ENCODE peak calls at places on chromosomes 5 and 9, in four cellular contexts. One of them, this sample, is unnamed.
A peak's percentile ranks its signal among the peaks of the same experiment; 100 is the strongest.

GRCh38 chr5:147453901-147454814 is 55.7 kb downstream of the DPYSL3 start:
- DNase-seq in SK-N-SH: peak; percentile 96
- DNase-seq in GM12878: no peak
- DNase-seq in HepG2: peak; percentile 52
- DNase-seq in this sample: peak; percentile 69

GRCh38 chr9:33311953-33312352 is 21.6 kb downstream of the NFX1 start:
- DNase-seq in HepG2: no peak
- DNase-seq in GM12878: no peak
- DNase-seq in SK-N-SH: no peak
- DNase-seq in this sample: no peak

GRCh38 chr9:95266649-95267048 is 50.9 kb downstream of the FANCC start:
- DNase-seq in GM12878: peak; percentile 21
- DNase-seq in SK-N-SH: no peak
- DNase-seq in HepG2: no peak
- DNase-seq in this sample: no peak

GRCh38 chr9:24961787-24962186 is 416.1 kb upstream of the IZUMO3 start:
- DNase-seq in GM12878: no peak
- DNase-seq in HepG2: no peak
- DNase-seq in SK-N-SH: no peak
- DNase-seq in this sample: no peak

GRCh38 chr9:36358486-36358885 is 41.6 kb downstream of the RNF38 start:
- DNase-seq in SK-N-SH: no peak
- DNase-seq in GM12878: no peak
- DNase-seq in HepG2: no peak
- DNase-seq in this sample: no peak

GRCh38 chr9:71820516-71820915 is 52.2 kb upstream of the CEMIP2 start:
- DNase-seq in SK-N-SH: no peak
- DNase-seq in GM12878: no peak
- DNase-seq in HepG2: no peak
- DNase-seq in this sample: no peak

GRCh38 chr5:128536861-128537305 is 1.2 kb downstream of the FBN2 start:
- DNase-seq in HepG2: no peak
- DNase-seq in GM12878: no peak
- DNase-seq in SK-N-SH: peak; percentile 6
- DNase-seq in this sample: no peak

GRCh38 chr9:130713286-130713975 is 19.9 kb downstream of the EXOSC2 start:
- DNase-seq in GM12878: no peak
- DNase-seq in SK-N-SH: no peak
- DNase-seq in HepG2: no peak
- DNase-seq in this sample: no peak

GRCh38 chr9:2093920-2094597 is 78.9 kb downstream of the SMARCA2 start:
- DNase-seq in SK-N-SH: no peak
- DNase-seq in HepG2: no peak
- DNase-seq in GM12878: no peak
- DNase-seq in this sample: no peak

GRCh38 chr5:23139338-23140171 is 286.4 kb upstream of the CDH12 start:
- DNase-seq in HepG2: peak; percentile 3
- DNase-seq in GM12878: no peak
- DNase-seq in SK-N-SH: peak; percentile 3
- DNase-seq in this sample: no peak

GRCh38 chr5:33766023-33766422 is 125.8 kb downstream of the ADAMTS12 start:
- DNase-seq in GM12878: no peak
- DNase-seq in SK-N-SH: no peak
- DNase-seq in HepG2: no peak
- DNase-seq in this sample: no peak

GRCh38 chr9:137108608-137109249 is 5.8 kb downstream of the DPP7 start:
- DNase-seq in SK-N-SH: no peak
- DNase-seq in GM12878: no peak
- DNase-seq in HepG2: no peak
- DNase-seq in this sample: peak; percentile 32

GRCh38 chr5:72747826-72748225 is 68.6 kb upstream of the TNPO1 start:
- DNase-seq in GM12878: no peak
- DNase-seq in SK-N-SH: no peak
- DNase-seq in HepG2: no peak
- DNase-seq in this sample: no peak

GRCh38 chr9:136190656-136191548 is 14.0 kb downstream of the LHX3 start:
- DNase-seq in HepG2: no peak
- DNase-seq in GM12878: no peak
- DNase-seq in SK-N-SH: no peak
- DNase-seq in this sample: no peak

GRCh38 chr9:106883030-106883429 is 20.1 kb downstream of the ZNF462 start:
- DNase-seq in HepG2: no peak
- DNase-seq in GM12878: no peak
- DNase-seq in SK-N-SH: no peak
- DNase-seq in this sample: no peak

GRCh38 chr9:80074439-80074838 is 502.7 kb downstream of the TLE4 start:
- DNase-seq in GM12878: no peak
- DNase-seq in HepG2: no peak
- DNase-seq in SK-N-SH: no peak
- DNase-seq in this sample: no peak

GRCh38 chr9:136876476-136876875 is 9.8 kb upstream of the TRAF2 start:
- DNase-seq in HepG2: no peak
- DNase-seq in GM12878: no peak
- DNase-seq in SK-N-SH: no peak
- DNase-seq in this sample: no peak

GRCh38 chr9:124078641-124079040 is 67.1 kb downstream of the LHX2 start:
- DNase-seq in SK-N-SH: no peak
- DNase-seq in GM12878: no peak
- DNase-seq in HepG2: peak; percentile 75
- DNase-seq in this sample: no peak

GRCh38 chr5:146805099-146805498 is 73.5 kb downstream of the PPP2R2B start:
- DNase-seq in GM12878: no peak
- DNase-seq in HepG2: no peak
- DNase-seq in SK-N-SH: no peak
- DNase-seq in this sample: no peak

GRCh38 chr9:35164711-35165110 is 2.9 kb downstream of the UNC13B start:
- DNase-seq in GM12878: no peak
- DNase-seq in HepG2: no peak
- DNase-seq in SK-N-SH: no peak
- DNase-seq in this sample: no peak

GRCh38 chr9:83964973-83965349 is 15.1 kb downstream of the HNRNPK start:
- DNase-seq in SK-N-SH: no peak
- DNase-seq in HepG2: no peak
- DNase-seq in GM12878: no peak
- DNase-seq in this sample: no peak

GRCh38 chr5:73338201-73339126 is 110.1 kb downstream of the FOXD1 start:
- DNase-seq in HepG2: peak; percentile 3
- DNase-seq in SK-N-SH: no peak
- DNase-seq in GM12878: no peak
- DNase-seq in this sample: no peak

GRCh38 chr5:108793207-108793606 is 45.5 kb downstream of the FER start:
- DNase-seq in HepG2: no peak
- DNase-seq in SK-N-SH: no peak
- DNase-seq in GM12878: no peak
- DNase-seq in this sample: no peak

GRCh38 chr5:58922392-58923171 is 339.7 kb downstream of the RAB3C start:
- DNase-seq in HepG2: no peak
- DNase-seq in SK-N-SH: no peak
- DNase-seq in GM12878: no peak
- DNase-seq in this sample: no peak

GRCh38 chr5:171855265-171855664 is 69.6 kb downstream of the SMIM23 start:
- DNase-seq in HepG2: no peak
- DNase-seq in GM12878: no peak
- DNase-seq in SK-N-SH: no peak
- DNase-seq in this sample: no peak

GRCh38 chr5:171855798-171856772 is 70.5 kb downstream of the SMIM23 start:
- DNase-seq in HepG2: no peak
- DNase-seq in SK-N-SH: no peak
- DNase-seq in GM12878: no peak
- DNase-seq in this sample: no peak

GRCh38 chr5:171858303-171858702 is 72.7 kb downstream of the SMIM23 start:
- DNase-seq in GM12878: no peak
- DNase-seq in SK-N-SH: peak; percentile 40
- DNase-seq in HepG2: peak; percentile 19
- DNase-seq in this sample: peak; percentile 17

GRCh38 chr5:171861383-171861782 is 75.8 kb downstream of the SMIM23 start:
- DNase-seq in HepG2: no peak
- DNase-seq in GM12878: no peak
- DNase-seq in SK-N-SH: no peak
- DNase-seq in this sample: no peak

DNA sequence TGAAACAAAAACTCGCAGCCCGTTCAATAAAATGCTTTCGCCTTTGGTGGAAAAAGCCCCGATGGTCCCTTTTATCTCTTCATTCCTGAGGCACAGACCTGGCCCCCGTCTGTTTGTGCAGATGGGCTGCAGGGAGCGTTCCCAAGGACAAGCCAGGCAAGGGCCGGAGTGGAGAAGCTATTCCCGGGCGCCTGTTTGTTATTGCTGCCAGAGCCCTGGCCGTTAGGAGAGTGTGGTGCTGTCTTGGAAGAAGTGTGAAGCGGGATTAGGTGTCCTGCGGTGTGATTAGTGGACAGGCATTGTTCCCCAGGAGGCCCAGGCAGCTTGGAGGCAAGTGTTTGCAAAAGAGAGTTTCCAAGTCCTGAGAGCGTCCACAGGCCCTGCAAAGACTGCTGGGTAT is 71.9 kb downstream of the SMIM23 start:
- DNase-seq in SK-N-SH: no peak
- DNase-seq in HepG2: no peak
- DNase-seq in GM12878: no peak
- DNase-seq in this sample: no peak
- TF ChIP-seq RFX5 in SK-N-SH: no peak
- TF ChIP-seq RFX5 in HepG2: no peak
- TF ChIP-seq RFX5 in GM12878: no peak
- TF ChIP-seq RFX5 in this sample: no peak

GRCh38 chr5:80211292-80211691 is 44.6 kb downstream of the SERINC5 start:
- DNase-seq in GM12878: no peak
- DNase-seq in SK-N-SH: no peak
- DNase-seq in HepG2: no peak
- DNase-seq in this sample: no peak

GRCh38 chr5:80207832-80208231 is 48.0 kb downstream of the SERINC5 start:
- DNase-seq in SK-N-SH: no peak
- DNase-seq in GM12878: no peak
- DNase-seq in HepG2: no peak
- DNase-seq in this sample: no peak

GRCh38 chr5:80208337-80208736 is 47.5 kb downstream of the SERINC5 start:
- DNase-seq in GM12878: no peak
- DNase-seq in SK-N-SH: no peak
- DNase-seq in HepG2: no peak
- DNase-seq in this sample: no peak

GRCh38 chr5:80212171-80212667 is 43.6 kb downstream of the SERINC5 start:
- DNase-seq in SK-N-SH: no peak
- DNase-seq in GM12878: no peak
- DNase-seq in HepG2: no peak
- DNase-seq in this sample: no peak

DNA sequence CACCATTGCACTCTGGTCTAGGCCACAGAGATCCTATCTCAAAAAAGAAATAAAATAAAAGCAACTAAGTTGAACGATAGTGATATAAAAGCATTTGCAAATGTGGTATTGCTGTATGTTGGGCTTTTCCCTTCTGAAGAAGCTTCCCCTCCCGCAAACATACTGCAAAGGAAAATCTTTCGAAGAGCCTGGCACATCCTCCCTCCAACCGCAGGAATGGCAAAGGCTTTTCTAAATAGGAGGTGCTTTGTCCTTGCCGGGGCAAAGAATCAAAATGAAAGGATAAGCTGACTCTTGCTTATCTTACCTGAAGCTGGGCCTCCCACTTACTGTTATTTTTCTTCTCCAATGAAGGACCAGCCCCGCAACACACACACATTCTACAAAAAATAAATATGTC is 45.8 kb downstream of the SERINC5 start:
- DNase-seq in HepG2: no peak
- DNase-seq in SK-N-SH: no peak
- DNase-seq in GM12878: no peak
- DNase-seq in this sample: no peak
- H3K9me3 ChIP-seq in HepG2: no peaks in the 10 kb centered on the region
- H3K9me3 ChIP-seq in SK-N-SH: no peaks in the 10 kb centered on the region
- H3K9me3 ChIP-seq in GM12878: no peaks in the 10 kb centered on the region
- H3K9me3 ChIP-seq in this sample: no peaks in the 10 kb centered on the region

DNA sequence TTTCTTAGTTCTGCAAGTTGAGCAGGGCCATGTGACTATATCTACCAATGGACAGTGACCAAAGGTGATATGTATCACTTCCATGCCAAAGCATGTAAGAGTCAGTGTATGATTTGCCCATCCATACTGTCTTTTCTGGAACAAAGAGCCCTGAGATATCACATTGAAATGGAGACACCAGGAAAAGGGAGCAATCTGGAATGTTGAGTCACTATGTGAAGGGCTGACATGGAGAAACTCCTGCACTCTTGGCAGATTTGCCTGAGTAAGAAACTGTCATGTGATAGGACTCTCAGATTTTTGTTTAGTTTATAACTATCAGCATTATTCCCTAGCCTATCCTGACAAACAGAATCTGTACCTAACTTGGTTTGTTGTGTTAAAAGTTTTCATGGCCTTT is 29.8 kb upstream of the TMEM161B start:
- DNase-seq in GM12878: no peak
- DNase-seq in SK-N-SH: no peak
- DNase-seq in HepG2: no peak
- DNase-seq in this sample: no peak
- TF ChIP-seq FOXM1 in GM12878: no peak
- TF ChIP-seq FOXM1 in SK-N-SH: no peak
- TF ChIP-seq FOXM1 in HepG2: no peak
- TF ChIP-seq FOXM1 in this sample: no peak

GRCh38 chr5:604391-604831 is 7.7 kb upstream of the CEP72 start:
- DNase-seq in GM12878: no peak
- DNase-seq in HepG2: no peak
- DNase-seq in SK-N-SH: no peak
- DNase-seq in this sample: no peak

GRCh38 chr5:606526-607399 is 5.4 kb upstream of the CEP72 start:
- DNase-seq in SK-N-SH: no peak
- DNase-seq in GM12878: no peak
- DNase-seq in HepG2: no peak
- DNase-seq in this sample: no peak

GRCh38 chr5:607541-608285 is 4.4 kb upstream of the CEP72 start:
- DNase-seq in GM12878: peak; percentile 23
- DNase-seq in SK-N-SH: no peak
- DNase-seq in HepG2: no peak
- DNase-seq in this sample: no peak

GRCh38 chr5:608286-609087 is 3.7 kb upstream of the CEP72 start:
- DNase-seq in HepG2: no peak
- DNase-seq in SK-N-SH: no peak
- DNase-seq in GM12878: no peak
- DNase-seq in this sample: no peak

GRCh38 chr5:606061-606460 is 6.1 kb upstream of the CEP72 start:
- DNase-seq in SK-N-SH: no peak
- DNase-seq in GM12878: no peak
- DNase-seq in HepG2: no peak
- DNase-seq in this sample: no peak
- TF ChIP-seq RFX5 in SK-N-SH: no peak
- TF ChIP-seq RFX5 in GM12878: no peak
- TF ChIP-seq RFX5 in HepG2: no peak
- TF ChIP-seq RFX5 in this sample: no peak

This sample was measured in K562.